ENCODE peak calls at places on chromosomes 16 and 17, in seven cellular contexts. F is amniotic stem cell; R is NCI-H69; W is T follicular helper cell; V is mesendoderm; M is activated naive CD8-positive, alpha-beta T cell treated with anti-CD3 and anti-CD28 coated beads, Interleukin-2, amount 10 ng/mL, durations not matched to agents 7 days and 5 days; Z is BE2C. A is an unnamed sample.

GRCh38 chr17:57985675-57985974 is 2.4 kb downstream of the VEZF1 start:
- DNase-seq in F (no peak), V (no peak), R (peak), M (no peak), Z (no peak), W (no peak), A (no peak)

GRCh38 chr17:75135452-75135851 is 3.9 kb upstream of the NT5C start:
- DNase-seq in F (no peak), V (no peak), M (no peak), Z (no peak), W (no peak), R (no peak), A (no peak)

GRCh38 chr17:57550671-57551315 is 194.3 kb downstream of the CCDC182 start:
- DNase-seq in W (no peak), R (no peak), V (no peak), F (no peak), M (no peak), Z (no peak), A (no peak)

GRCh38 chr17:57004944-57005579 is 27.1 kb downstream of the SCPEP1 start:
- DNase-seq in F (no peak), Z (no peak), V (peak), R (peak), W (no peak), M (no peak), A (no peak)

GRCh38 chr17:29376667-29377268 is 13.4 kb upstream of the TAOK1 start:
- DNase-seq in V (peak), F (peak), Z (peak), M (no peak), R (peak), W (no peak), A (no peak)

GRCh38 chr17:42315402-42316156 is 27.3 kb downstream of the STAT5A start:
- DNase-seq in F (no peak), Z (no peak), W (no peak), R (no peak), V (no peak), M (no peak), A (no peak)

GRCh38 chr16:88200896-88201185 is 181.9 kb upstream of the ZNF469 start:
- DNase-seq in R (no peak), M (no peak), F (no peak), Z (no peak), V (no peak), W (no peak), A (no peak)

GRCh38 chr17:3557768-3558583 is at the start of gene TRPV3:
- DNase-seq in F (no peak), V (no peak), R (peak), W (peak), M (peak), Z (peak), A (peak)

GRCh38 chr16:48155926-48156789 is at the start of gene ABCC12:
- DNase-seq in V (no peak), Z (no peak), R (no peak), M (no peak), W (no peak), F (no peak), A (no peak)

GRCh38 chr16:64440421-64440831 is 681.4 kb downstream of the CDH11 start:
- DNase-seq in W (no peak), F (peak), V (no peak), M (no peak), Z (no peak), R (peak), A (no peak)

GRCh38 chr16:89363621-89364393 is 126.6 kb downstream of the ANKRD11 start:
- DNase-seq in V (peak), Z (no peak), F (no peak), R (peak), M (peak), W (peak), A (peak)

GRCh38 chr17:4004517-4005295 is 40.5 kb upstream of the ATP2A3 start:
- DNase-seq in V (peak), M (peak), F (no peak), W (peak), Z (peak), R (peak), A (peak)

GRCh38 chr17:80724723-80725388 is 180.2 kb downstream of the RPTOR start:
- DNase-seq in M (no peak), V (peak), R (no peak), F (peak), W (no peak), Z (peak), A (no peak)

GRCh38 chr16:52469775-52470174 is 77.2 kb downstream of the TOX3 start:
- DNase-seq in M (no peak), R (peak), V (peak), Z (no peak), W (no peak), F (no peak), A (no peak)

GRCh38 chr16:86195863-86196630 is 297.1 kb downstream of the IRF8 start:
- DNase-seq in F (no peak), Z (no peak), V (peak), M (no peak), W (no peak), R (no peak), A (no peak)

GRCh38 chr17:83083368-83084201 is 4.2 kb downstream of the METRNL start:
- DNase-seq in R (no peak), W (no peak), M (peak), V (peak), F (peak), Z (peak), A (peak)

GRCh38 chr16:57413733-57414132 is 9.2 kb downstream of the CCL17 start:
- DNase-seq in Z (no peak), M (no peak), F (no peak), R (no peak), W (no peak), V (no peak), A (no peak)

GRCh38 chr17:77737442-77738265 is 220.8 kb upstream of the TNRC6C start:
- DNase-seq in Z (no peak), M (no peak), R (no peak), V (no peak), F (no peak), W (no peak), A (no peak)